ENCODE peak calls at places on chromosomes 2 and 18, in six cellular contexts. One of them, this sample, is unnamed. For H3K4me1, the result is how much of the 10 kb centered on the place peaks cover.

GRCh38 chr2:165587335-165587938 is 117.9 kb downstream of the CSRNP3 start:
- DNase-seq in stomach: no peak
- DNase-seq in suprapubic skin: no peak
- DNase-seq in HCT116: no peak
- DNase-seq in spleen: no peak
- DNase-seq in sigmoid colon: no peak
- DNase-seq in this sample: no peak

GRCh38 chr2:127510073-127510472 is 16.2 kb downstream of the IWS1 start:
- DNase-seq in stomach: no peak
- DNase-seq in spleen: no peak
- DNase-seq in suprapubic skin: no peak
- DNase-seq in sigmoid colon: no peak
- DNase-seq in HCT116: no peak
- DNase-seq in this sample: no peak

GRCh38 chr2:149464396-149464795 is 123.2 kb downstream of the MMADHC start:
- DNase-seq in spleen: no peak
- DNase-seq in HCT116: no peak
- DNase-seq in sigmoid colon: no peak
- DNase-seq in stomach: no peak
- DNase-seq in suprapubic skin: no peak
- DNase-seq in this sample: no peak

GRCh38 chr2:40220177-40220925 is 231.5 kb downstream of the SLC8A1 start:
- DNase-seq in suprapubic skin: no peak
- DNase-seq in spleen: no peak
- DNase-seq in sigmoid colon: peak
- DNase-seq in HCT116: no peak
- DNase-seq in stomach: no peak
- DNase-seq in this sample: peak

GRCh38 chr2:181185948-181186347 is 205.5 kb downstream of the UBE2E3 start:
- DNase-seq in stomach: no peak
- DNase-seq in sigmoid colon: no peak
- DNase-seq in HCT116: no peak
- DNase-seq in spleen: no peak
- DNase-seq in suprapubic skin: no peak
- DNase-seq in this sample: no peak

GRCh38 chr2:119719261-119719627 is 40.2 kb downstream of the TMEM177 start:
- DNase-seq in stomach: no peak
- DNase-seq in spleen: peak
- DNase-seq in HCT116: no peak
- DNase-seq in suprapubic skin: no peak
- DNase-seq in sigmoid colon: no peak
- DNase-seq in this sample: no peak

GRCh38 chr2:188527110-188527509 is 235.4 kb downstream of the GULP1 start:
- DNase-seq in sigmoid colon: no peak
- DNase-seq in stomach: no peak
- DNase-seq in suprapubic skin: no peak
- DNase-seq in spleen: no peak
- DNase-seq in HCT116: no peak
- DNase-seq in this sample: no peak

GRCh38 chr2:239590995-239591915 is 190.4 kb upstream of the HDAC4 start:
- DNase-seq in stomach: no peak
- DNase-seq in HCT116: no peak
- DNase-seq in sigmoid colon: peak
- DNase-seq in spleen: peak
- DNase-seq in suprapubic skin: peak
- DNase-seq in this sample: no peak

GRCh38 chr2:239876241-239876947 is 148.7 kb downstream of the NDUFA10 start:
- DNase-seq in stomach: peak
- DNase-seq in HCT116: no peak
- DNase-seq in sigmoid colon: no peak
- DNase-seq in spleen: no peak
- DNase-seq in suprapubic skin: no peak
- DNase-seq in this sample: no peak

GRCh38 chr18:1227025-1227424 is 322.4 kb downstream of the ADCYAP1 start:
- DNase-seq in HCT116: no peak
- DNase-seq in stomach: no peak
- DNase-seq in suprapubic skin: no peak
- DNase-seq in sigmoid colon: no peak
- DNase-seq in spleen: no peak
- DNase-seq in this sample: no peak

GRCh38 chr2:203030545-203030944 is 15.9 kb downstream of the NBEAL1 start:
- DNase-seq in HCT116: no peak
- DNase-seq in spleen: no peak
- DNase-seq in stomach: no peak
- DNase-seq in suprapubic skin: no peak
- DNase-seq in sigmoid colon: no peak
- DNase-seq in this sample: no peak

GRCh38 chr2:108630567-108631405 is 88.5 kb upstream of the RANBP2 start:
- DNase-seq in suprapubic skin: no peak
- DNase-seq in stomach: no peak
- DNase-seq in HCT116: no peak
- DNase-seq in sigmoid colon: no peak
- DNase-seq in spleen: no peak
- DNase-seq in this sample: no peak

GRCh38 chr2:236345081-236345714 is 81.0 kb upstream of the ASB18 start:
- DNase-seq in HCT116: no peak
- DNase-seq in suprapubic skin: no peak
- DNase-seq in sigmoid colon: no peak
- DNase-seq in spleen: no peak
- DNase-seq in stomach: no peak
- DNase-seq in this sample: no peak

GRCh38 chr2:15745329-15745728 is 153.7 kb downstream of the DDX1 start:
- DNase-seq in stomach: no peak
- DNase-seq in HCT116: no peak
- DNase-seq in spleen: no peak
- DNase-seq in suprapubic skin: no peak
- DNase-seq in sigmoid colon: no peak
- DNase-seq in this sample: no peak

GRCh38 chr2:210474776-210475175 is 1.8 kb downstream of the LANCL1 start:
- DNase-seq in stomach: no peak
- DNase-seq in sigmoid colon: no peak
- DNase-seq in spleen: no peak
- DNase-seq in HCT116: no peak
- DNase-seq in suprapubic skin: no peak
- DNase-seq in this sample: no peak

GRCh38 chr2:70552501-70553333 is 909 bp downstream of the TGFA start:
- DNase-seq in sigmoid colon: no peak
- DNase-seq in spleen: no peak
- DNase-seq in stomach: peak
- DNase-seq in suprapubic skin: no peak
- DNase-seq in HCT116: no peak
- DNase-seq in this sample: peak

DNA sequence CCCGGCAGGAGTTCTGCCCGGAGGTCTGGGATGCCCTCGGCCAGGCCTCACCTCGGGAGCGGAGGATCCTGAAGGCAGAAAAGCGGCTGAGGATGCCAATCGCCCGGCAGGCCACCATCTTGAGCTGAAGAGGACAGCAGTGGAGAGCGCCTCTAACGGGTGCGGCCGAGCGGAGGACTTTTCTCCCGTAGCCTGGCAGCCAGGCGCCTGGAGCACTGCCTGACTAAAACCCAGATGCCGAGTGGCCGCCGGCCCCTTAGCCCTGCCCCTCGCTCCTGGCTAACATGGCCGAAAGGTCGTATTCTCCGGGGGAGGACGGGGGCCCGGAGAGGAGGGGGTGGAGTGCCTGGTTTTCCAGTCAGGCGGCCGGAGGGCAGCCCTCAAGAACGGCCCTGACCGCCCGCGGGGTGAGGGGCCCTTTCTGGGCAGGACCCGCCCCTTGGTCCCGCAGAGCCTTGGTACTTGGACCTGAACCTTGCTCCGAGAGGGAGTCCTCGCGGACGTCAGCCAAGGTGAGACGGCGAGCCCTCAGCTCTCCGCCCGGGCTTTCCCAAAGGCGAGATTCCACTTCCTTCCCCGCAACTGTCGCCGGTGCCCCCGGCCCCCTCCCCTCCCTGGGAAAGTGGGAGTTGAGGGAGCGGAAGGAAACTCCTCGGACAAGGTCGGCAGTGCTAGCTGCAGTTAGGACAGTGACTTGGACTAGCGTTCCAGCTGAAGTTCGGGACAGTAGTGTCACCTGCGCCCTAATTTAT is at the start of the genes HADHA and HADHB:
- DNase-seq in spleen: peak
- DNase-seq in sigmoid colon: peak
- DNase-seq in suprapubic skin: peak
- DNase-seq in stomach: peak
- DNase-seq in HCT116: peak
- DNase-seq in this sample: peak
- H3K4me1 ChIP-seq in spleen: under half
- H3K4me1 ChIP-seq in sigmoid colon: half or more
- H3K4me1 ChIP-seq in suprapubic skin: half or more
- H3K4me1 ChIP-seq in stomach: half or more
- H3K4me1 ChIP-seq in HCT116: under half
- H3K4me1 ChIP-seq in this sample: half or more

GRCh38 chr2:64610456-64610855 is 43.3 kb downstream of the SERTAD2 start:
- DNase-seq in HCT116: no peak
- DNase-seq in stomach: no peak
- DNase-seq in suprapubic skin: no peak
- DNase-seq in spleen: no peak
- DNase-seq in sigmoid colon: peak
- DNase-seq in this sample: no peak

GRCh38 chr2:64608867-64609228 is 44.9 kb downstream of the SERTAD2 start:
- DNase-seq in spleen: no peak
- DNase-seq in suprapubic skin: peak
- DNase-seq in sigmoid colon: peak
- DNase-seq in HCT116: no peak
- DNase-seq in stomach: no peak
- DNase-seq in this sample: no peak

GRCh38 chr2:64606495-64607363 is 47.0 kb downstream of the SERTAD2 start:
- DNase-seq in spleen: peak
- DNase-seq in suprapubic skin: peak
- DNase-seq in HCT116: no peak
- DNase-seq in stomach: peak
- DNase-seq in sigmoid colon: peak
- DNase-seq in this sample: peak

GRCh38 chr2:64607381-64607780 is 46.3 kb downstream of the SERTAD2 start:
- DNase-seq in stomach: no peak
- DNase-seq in sigmoid colon: peak
- DNase-seq in suprapubic skin: no peak
- DNase-seq in spleen: no peak
- DNase-seq in HCT116: no peak
- DNase-seq in this sample: no peak

DNA sequence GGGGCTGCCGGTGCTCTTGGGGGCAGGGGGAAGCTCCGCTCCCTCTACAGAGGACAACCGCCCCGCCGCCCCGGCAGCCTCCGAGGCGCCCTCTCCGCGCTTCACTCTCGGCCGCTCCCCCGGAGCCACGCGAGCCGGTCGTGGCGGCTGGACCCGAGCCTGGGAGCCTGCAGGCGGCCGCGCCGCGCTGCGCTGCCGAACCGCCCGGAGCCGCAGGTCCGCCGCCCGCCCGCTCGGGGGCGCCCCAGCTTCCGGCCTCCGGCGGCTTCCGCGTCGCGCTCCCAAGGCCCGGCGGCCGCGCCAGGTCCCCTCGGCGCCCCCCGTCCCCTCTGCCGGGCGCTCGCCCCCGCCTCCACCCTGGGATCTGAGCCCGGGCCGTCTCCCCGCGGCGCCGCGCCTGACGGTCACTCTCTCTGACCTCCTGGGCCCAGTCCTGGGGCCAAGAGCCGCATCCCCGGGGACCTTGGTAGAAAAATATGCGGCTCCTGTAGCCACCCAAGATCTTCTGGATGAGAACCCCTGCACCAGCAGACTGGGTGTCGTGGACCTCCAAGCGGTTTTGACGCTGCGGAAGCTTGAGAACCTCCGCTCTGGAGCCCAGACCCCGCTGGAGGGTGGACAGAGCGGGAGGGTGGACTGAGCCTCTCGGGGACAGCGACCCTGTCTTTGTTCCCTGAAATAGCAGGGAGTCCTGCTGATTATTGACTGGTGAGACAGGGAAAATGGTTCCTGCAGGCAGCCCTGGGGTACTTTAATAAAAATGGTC is 44.3 kb downstream of the SERTAD2 start:
- DNase-seq in suprapubic skin: no peak
- DNase-seq in spleen: peak
- DNase-seq in stomach: peak
- DNase-seq in HCT116: no peak
- DNase-seq in sigmoid colon: peak
- DNase-seq in this sample: peak
- TF ChIP-seq POLR2AphosphoS5 in suprapubic skin: no peak
- TF ChIP-seq POLR2AphosphoS5 in spleen: peak
- TF ChIP-seq POLR2AphosphoS5 in stomach: no peak
- TF ChIP-seq POLR2AphosphoS5 in HCT116: no peak
- TF ChIP-seq POLR2AphosphoS5 in sigmoid colon: no peak
- TF ChIP-seq POLR2AphosphoS5 in this sample: no peak

DNA sequence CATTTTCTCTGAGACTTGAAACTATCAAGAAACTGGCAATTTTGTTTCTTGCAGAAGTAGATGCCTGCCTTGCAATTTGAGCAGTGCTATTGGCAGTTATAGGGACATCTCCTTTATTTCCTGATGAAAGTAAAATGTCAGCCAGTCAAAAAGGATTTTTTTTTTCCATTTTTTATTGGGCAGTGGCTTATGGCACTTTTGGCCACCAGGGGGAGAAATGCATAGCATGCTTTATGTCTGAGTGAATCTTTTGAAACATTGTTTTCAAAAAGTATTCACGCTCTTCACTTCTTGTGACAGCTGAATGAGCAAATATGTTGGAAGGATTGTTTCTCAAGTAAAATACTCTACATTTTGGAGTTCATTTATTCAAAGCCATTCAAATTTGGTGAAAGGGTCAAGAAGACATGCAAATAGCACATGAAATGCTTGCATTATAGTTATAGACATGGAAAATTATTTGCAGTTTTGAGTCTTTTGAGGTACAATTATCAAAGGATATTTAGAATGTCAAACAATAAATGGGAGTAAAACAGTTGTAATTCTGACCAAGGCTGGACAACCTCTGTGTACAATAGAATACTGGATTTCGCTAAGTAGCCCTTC is 491.0 kb downstream of the CDH2 start:
- DNase-seq in HCT116: peak
- DNase-seq in stomach: peak
- DNase-seq in spleen: no peak
- DNase-seq in suprapubic skin: no peak
- DNase-seq in sigmoid colon: no peak
- DNase-seq in this sample: no peak
- TF ChIP-seq CTCF in HCT116: peak
- TF ChIP-seq CTCF in stomach: no peak
- TF ChIP-seq CTCF in spleen: peak
- TF ChIP-seq CTCF in suprapubic skin: no peak
- TF ChIP-seq CTCF in sigmoid colon: no peak
- TF ChIP-seq CTCF in this sample: peak

DNA sequence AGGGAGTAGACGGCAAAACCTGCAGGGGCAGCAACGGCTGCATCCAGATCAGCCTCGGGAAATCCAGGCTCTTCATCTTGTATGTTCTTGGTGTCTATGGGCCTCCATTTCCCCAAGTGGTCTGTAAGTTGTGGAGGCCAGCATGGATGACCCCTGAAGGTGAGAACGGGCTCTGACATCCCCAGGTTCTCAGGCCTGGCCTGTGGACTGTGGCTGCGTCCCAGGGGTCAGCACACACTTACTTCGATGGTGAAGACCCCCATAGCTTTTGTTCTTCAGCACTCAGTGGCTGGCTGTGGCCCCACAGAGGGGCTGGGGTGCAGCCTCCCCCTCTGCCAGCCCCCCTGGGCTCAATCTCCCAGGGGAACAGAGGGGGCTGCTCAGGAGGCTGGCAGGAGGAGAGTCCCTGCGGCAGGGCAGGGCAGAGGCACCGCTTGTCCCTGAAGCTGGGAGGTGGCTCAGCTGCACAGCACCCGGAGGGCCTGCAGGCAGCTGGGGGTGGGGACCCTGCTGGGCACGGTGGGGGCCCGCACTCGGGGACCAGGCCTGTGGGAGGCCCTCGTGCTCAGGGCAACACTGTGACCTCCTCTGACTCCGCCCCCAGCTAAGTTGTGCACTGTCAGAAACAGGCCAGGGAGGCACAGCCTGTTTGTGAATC is 3.8 kb downstream of the SLC66A3 start:
- DNase-seq in spleen: no peak
- DNase-seq in HCT116: no peak
- DNase-seq in sigmoid colon: no peak
- DNase-seq in suprapubic skin: no peak
- DNase-seq in stomach: no peak
- DNase-seq in this sample: no peak
- H3K4me1 ChIP-seq in spleen: under half
- H3K4me1 ChIP-seq in HCT116: under half
- H3K4me1 ChIP-seq in sigmoid colon: under half
- H3K4me1 ChIP-seq in suprapubic skin: under half
- H3K4me1 ChIP-seq in stomach: under half
- H3K4me1 ChIP-seq in this sample: under half

This sample was measured in transverse colon.